ENCODE peak calls at places on chromosomes 1 and 21, in five cellular contexts. H, L, F, M and U are unnamed samples.

GRCh38 chr1:196678510-196678884 is 26.7 kb downstream of the CFH start:
- DNase-seq in M (no peak), H (no peak), L (no peak), F (no peak), U (peak)

GRCh38 chr1:37124501-37124900 is 90.2 kb upstream of the GRIK3 start:
- DNase-seq in H (no peak), L (no peak), M (no peak), F (no peak), U (no peak)

GRCh38 chr1:159000627-159001026 is 9.1 kb upstream of the IFI16 start:
- DNase-seq in F (peak), L (peak), M (no peak), H (peak), U (peak)

GRCh38 chr21:42027804-42028753 is 17.9 kb upstream of the ZBTB21 start:
- DNase-seq in M (no peak), H (no peak), F (no peak), L (no peak), U (no peak)

GRCh38 chr21:44982558-44983244 is 42.9 kb downstream of the SLX9 start:
- DNase-seq in H (peak), M (no peak), F (no peak), L (no peak), U (peak)

GRCh38 chr1:157948547-157949152 is 44.8 kb upstream of the KIRREL1 start:
- DNase-seq in L (peak), M (no peak), F (peak), H (no peak), U (peak)

GRCh38 chr1:40824591-40825429 is 37.4 kb downstream of the CITED4 start:
- DNase-seq in L (no peak), M (no peak), F (no peak), H (no peak), U (peak)

GRCh38 chr1:235734335-235734734 is 84.8 kb upstream of the GNG4 start:
- DNase-seq in M (no peak), H (no peak), L (no peak), F (no peak), U (no peak)

GRCh38 chr1:110628356-110629105 is 22.4 kb upstream of the KCNA2 start:
- DNase-seq in M (no peak), L (no peak), H (no peak), F (no peak), U (no peak)

GRCh38 chr1:161390559-161390858 is 22.8 kb upstream of the CFAP126 start:
- DNase-seq in L (no peak), M (no peak), H (no peak), F (peak), U (no peak)

GRCh38 chr1:154327466-154328317 is 2.4 kb downstream of the ATP8B2 start:
- DNase-seq in H (peak), L (no peak), M (no peak), F (no peak), U (no peak)

GRCh38 chr1:7610106-7610731 is 160.9 kb upstream of the VAMP3 start:
- DNase-seq in L (no peak), F (no peak), H (no peak), M (no peak), U (no peak)

GRCh38 chr21:41725421-41726021 is 41.3 kb downstream of the RIPK4 start:
- DNase-seq in H (no peak), M (no peak), L (no peak), F (no peak), U (peak)

GRCh38 chr1:110056776-110057175 is 13.7 kb downstream of the ALX3 start:
- DNase-seq in M (no peak), L (no peak), F (no peak), H (no peak), U (no peak)

GRCh38 chr21:44407493-44407892 is 47.8 kb upstream of the LRRC3 start:
- DNase-seq in M (peak), L (no peak), F (peak), H (no peak), U (no peak)